ENCODE peak calls at places on chromosomes 6 and 20, in ten cellular contexts. One of them, this sample, is unnamed.

GRCh38 chr6:157227202-157228166 is 95.8 kb downstream of the TMEM242 start:
- DNase-seq in astrocyte of the spinal cord: no peak
- DNase-seq in NCI-H1436: peak
- DNase-seq in tibial nerve: no peak
- DNase-seq in activated T-cell treated with anti-CD3 and anti-CD28 coated beads, Interleukin-2, amount 50 U/mL, for 1 hour: peak
- DNase-seq in lung microvascular endothelial cell: peak
- DNase-seq in keratinocyte: no peak
- DNase-seq in CD8-positive, alpha-beta T cell: no peak
- DNase-seq in left cardiac atrium: no peak
- DNase-seq in GM06990: no peak
- DNase-seq in this sample: no peak

GRCh38 chr6:67336014-67336413 is 1299.1 kb upstream of the ADGRB3 start:
- DNase-seq in tibial nerve: no peak
- DNase-seq in NCI-H1436: no peak
- DNase-seq in keratinocyte: no peak
- DNase-seq in left cardiac atrium: no peak
- DNase-seq in lung microvascular endothelial cell: no peak
- DNase-seq in GM06990: no peak
- DNase-seq in CD8-positive, alpha-beta T cell: no peak
- DNase-seq in astrocyte of the spinal cord: peak
- DNase-seq in activated T-cell treated with anti-CD3 and anti-CD28 coated beads, Interleukin-2, amount 50 U/mL, for 1 hour: no peak
- DNase-seq in this sample: no peak

GRCh38 chr6:33315753-33316602 is 1.6 kb downstream of the ZBTB22 start:
- DNase-seq in left cardiac atrium: no peak
- DNase-seq in CD8-positive, alpha-beta T cell: no peak
- DNase-seq in NCI-H1436: no peak
- DNase-seq in GM06990: no peak
- DNase-seq in lung microvascular endothelial cell: no peak
- DNase-seq in keratinocyte: no peak
- DNase-seq in astrocyte of the spinal cord: no peak
- DNase-seq in tibial nerve: no peak
- DNase-seq in activated T-cell treated with anti-CD3 and anti-CD28 coated beads, Interleukin-2, amount 50 U/mL, for 1 hour: no peak
- DNase-seq in this sample: no peak

GRCh38 chr6:3159805-3160781 is 2.7 kb upstream of the TUBB2A start:
- DNase-seq in astrocyte of the spinal cord: peak
- DNase-seq in activated T-cell treated with anti-CD3 and anti-CD28 coated beads, Interleukin-2, amount 50 U/mL, for 1 hour: peak
- DNase-seq in CD8-positive, alpha-beta T cell: peak
- DNase-seq in left cardiac atrium: peak
- DNase-seq in NCI-H1436: peak
- DNase-seq in lung microvascular endothelial cell: peak
- DNase-seq in tibial nerve: peak
- DNase-seq in keratinocyte: peak
- DNase-seq in GM06990: no peak
- DNase-seq in this sample: peak

GRCh38 chr6:7468382-7469081 is 72.9 kb upstream of the DSP start:
- DNase-seq in left cardiac atrium: peak
- DNase-seq in keratinocyte: no peak
- DNase-seq in NCI-H1436: no peak
- DNase-seq in lung microvascular endothelial cell: peak
- DNase-seq in activated T-cell treated with anti-CD3 and anti-CD28 coated beads, Interleukin-2, amount 50 U/mL, for 1 hour: no peak
- DNase-seq in CD8-positive, alpha-beta T cell: no peak
- DNase-seq in GM06990: no peak
- DNase-seq in tibial nerve: no peak
- DNase-seq in astrocyte of the spinal cord: peak
- DNase-seq in this sample: no peak

GRCh38 chr6:106849676-106850332 is 124.7 kb downstream of the CD24 start:
- DNase-seq in keratinocyte: no peak
- DNase-seq in NCI-H1436: no peak
- DNase-seq in astrocyte of the spinal cord: no peak
- DNase-seq in activated T-cell treated with anti-CD3 and anti-CD28 coated beads, Interleukin-2, amount 50 U/mL, for 1 hour: no peak
- DNase-seq in tibial nerve: no peak
- DNase-seq in left cardiac atrium: no peak
- DNase-seq in GM06990: no peak
- DNase-seq in lung microvascular endothelial cell: no peak
- DNase-seq in CD8-positive, alpha-beta T cell: no peak
- DNase-seq in this sample: no peak

GRCh38 chr6:42935322-42935721 is 6.0 kb downstream of the CNPY3 start:
- DNase-seq in activated T-cell treated with anti-CD3 and anti-CD28 coated beads, Interleukin-2, amount 50 U/mL, for 1 hour: no peak
- DNase-seq in tibial nerve: no peak
- DNase-seq in astrocyte of the spinal cord: no peak
- DNase-seq in keratinocyte: no peak
- DNase-seq in NCI-H1436: no peak
- DNase-seq in CD8-positive, alpha-beta T cell: no peak
- DNase-seq in lung microvascular endothelial cell: peak
- DNase-seq in GM06990: no peak
- DNase-seq in left cardiac atrium: no peak
- DNase-seq in this sample: no peak

GRCh38 chr20:52192296-52193007 is 873 bp upstream of the ZFP64 start:
- DNase-seq in astrocyte of the spinal cord: peak
- DNase-seq in left cardiac atrium: no peak
- DNase-seq in keratinocyte: no peak
- DNase-seq in tibial nerve: no peak
- DNase-seq in NCI-H1436: no peak
- DNase-seq in lung microvascular endothelial cell: no peak
- DNase-seq in CD8-positive, alpha-beta T cell: no peak
- DNase-seq in activated T-cell treated with anti-CD3 and anti-CD28 coated beads, Interleukin-2, amount 50 U/mL, for 1 hour: no peak
- DNase-seq in GM06990: no peak
- DNase-seq in this sample: no peak

GRCh38 chr20:43102394-43102793 is 87.3 kb downstream of the PTPRT start:
- DNase-seq in astrocyte of the spinal cord: no peak
- DNase-seq in activated T-cell treated with anti-CD3 and anti-CD28 coated beads, Interleukin-2, amount 50 U/mL, for 1 hour: no peak
- DNase-seq in NCI-H1436: no peak
- DNase-seq in CD8-positive, alpha-beta T cell: no peak
- DNase-seq in GM06990: no peak
- DNase-seq in lung microvascular endothelial cell: no peak
- DNase-seq in keratinocyte: no peak
- DNase-seq in tibial nerve: no peak
- DNase-seq in left cardiac atrium: no peak
- DNase-seq in this sample: no peak

GRCh38 chr6:108562503-108562993 is 1.8 kb downstream of the FOXO3 start:
- DNase-seq in activated T-cell treated with anti-CD3 and anti-CD28 coated beads, Interleukin-2, amount 50 U/mL, for 1 hour: no peak
- DNase-seq in lung microvascular endothelial cell: peak
- DNase-seq in NCI-H1436: peak
- DNase-seq in GM06990: peak
- DNase-seq in CD8-positive, alpha-beta T cell: no peak
- DNase-seq in left cardiac atrium: peak
- DNase-seq in tibial nerve: peak
- DNase-seq in astrocyte of the spinal cord: peak
- DNase-seq in keratinocyte: peak
- DNase-seq in this sample: no peak

GRCh38 chr6:43963877-43964658 is 163.2 kb downstream of the MRPL14 start:
- DNase-seq in NCI-H1436: no peak
- DNase-seq in tibial nerve: no peak
- DNase-seq in keratinocyte: no peak
- DNase-seq in astrocyte of the spinal cord: no peak
- DNase-seq in GM06990: no peak
- DNase-seq in activated T-cell treated with anti-CD3 and anti-CD28 coated beads, Interleukin-2, amount 50 U/mL, for 1 hour: no peak
- DNase-seq in lung microvascular endothelial cell: no peak
- DNase-seq in CD8-positive, alpha-beta T cell: no peak
- DNase-seq in left cardiac atrium: no peak
- DNase-seq in this sample: no peak

GRCh38 chr6:144310761-144311160 is 25.6 kb downstream of the UTRN start:
- DNase-seq in keratinocyte: no peak
- DNase-seq in activated T-cell treated with anti-CD3 and anti-CD28 coated beads, Interleukin-2, amount 50 U/mL, for 1 hour: no peak
- DNase-seq in left cardiac atrium: no peak
- DNase-seq in GM06990: no peak
- DNase-seq in astrocyte of the spinal cord: no peak
- DNase-seq in tibial nerve: no peak
- DNase-seq in lung microvascular endothelial cell: no peak
- DNase-seq in CD8-positive, alpha-beta T cell: no peak
- DNase-seq in NCI-H1436: no peak
- DNase-seq in this sample: no peak

GRCh38 chr20:50815162-50815989 is 20.5 kb downstream of the BCAS4 start:
- DNase-seq in left cardiac atrium: no peak
- DNase-seq in astrocyte of the spinal cord: peak
- DNase-seq in keratinocyte: no peak
- DNase-seq in activated T-cell treated with anti-CD3 and anti-CD28 coated beads, Interleukin-2, amount 50 U/mL, for 1 hour: no peak
- DNase-seq in NCI-H1436: no peak
- DNase-seq in GM06990: no peak
- DNase-seq in lung microvascular endothelial cell: no peak
- DNase-seq in tibial nerve: no peak
- DNase-seq in CD8-positive, alpha-beta T cell: no peak
- DNase-seq in this sample: no peak

GRCh38 chr20:18541741-18542140 is 25.5 kb upstream of the SMIM26 start:
- DNase-seq in NCI-H1436: no peak
- DNase-seq in left cardiac atrium: no peak
- DNase-seq in lung microvascular endothelial cell: no peak
- DNase-seq in activated T-cell treated with anti-CD3 and anti-CD28 coated beads, Interleukin-2, amount 50 U/mL, for 1 hour: no peak
- DNase-seq in tibial nerve: no peak
- DNase-seq in CD8-positive, alpha-beta T cell: no peak
- DNase-seq in astrocyte of the spinal cord: no peak
- DNase-seq in GM06990: no peak
- DNase-seq in keratinocyte: no peak
- DNase-seq in this sample: no peak

GRCh38 chr6:72561629-72562028 is 60.2 kb upstream of the KCNQ5 start:
- DNase-seq in GM06990: no peak
- DNase-seq in NCI-H1436: no peak
- DNase-seq in lung microvascular endothelial cell: no peak
- DNase-seq in activated T-cell treated with anti-CD3 and anti-CD28 coated beads, Interleukin-2, amount 50 U/mL, for 1 hour: no peak
- DNase-seq in left cardiac atrium: no peak
- DNase-seq in keratinocyte: no peak
- DNase-seq in CD8-positive, alpha-beta T cell: no peak
- DNase-seq in tibial nerve: no peak
- DNase-seq in astrocyte of the spinal cord: no peak
- DNase-seq in this sample: no peak

GRCh38 chr6:145963216-145964068 is 716 bp downstream of the SHPRH start:
- DNase-seq in CD8-positive, alpha-beta T cell: peak
- DNase-seq in lung microvascular endothelial cell: peak
- DNase-seq in NCI-H1436: peak
- DNase-seq in keratinocyte: no peak
- DNase-seq in tibial nerve: no peak
- DNase-seq in GM06990: peak
- DNase-seq in activated T-cell treated with anti-CD3 and anti-CD28 coated beads, Interleukin-2, amount 50 U/mL, for 1 hour: no peak
- DNase-seq in astrocyte of the spinal cord: peak
- DNase-seq in left cardiac atrium: peak
- DNase-seq in this sample: peak

GRCh38 chr6:164247106-164247505 is 832.6 kb downstream of the QKI start:
- DNase-seq in lung microvascular endothelial cell: no peak
- DNase-seq in GM06990: no peak
- DNase-seq in NCI-H1436: no peak
- DNase-seq in keratinocyte: no peak
- DNase-seq in CD8-positive, alpha-beta T cell: no peak
- DNase-seq in tibial nerve: no peak
- DNase-seq in astrocyte of the spinal cord: peak
- DNase-seq in activated T-cell treated with anti-CD3 and anti-CD28 coated beads, Interleukin-2, amount 50 U/mL, for 1 hour: no peak
- DNase-seq in left cardiac atrium: no peak
- DNase-seq in this sample: no peak